ENCODE peak calls at places on chromosome 12, in eight cellular contexts. I is HepG2, Z is upper lobe of left lung, D is HCT116, H is Panc1, N is K562, A is GM23338, T is GM12878. U is an unnamed sample.

GRCh38 chr12:94699796-94700195 is 49.4 kb upstream of the TMCC3 start:
- ATAC-seq in I (no peak), Z (peak; percentile 53), D (no peak), H (no peak), N (no peak), A (no peak), T (no peak), U (no peak)

GRCh38 chr12:115114140-115114539 is 430.2 kb upstream of the TBX3 start:
- ATAC-seq in I (no peak), Z (no peak), D (no peak), H (no peak), N (no peak), A (peak; percentile 28), T (no peak), U (no peak)

GRCh38 chr12:121461048-121461447 is 61.1 kb downstream of the RNF34 start:
- ATAC-seq in I (no peak), Z (peak; percentile 46), D (no peak), H (no peak), N (no peak), A (no peak), T (peak; percentile 34), U (no peak)

GRCh38 chr12:13499008-13499407 is 302.5 kb downstream of the EMP1 start:
- ATAC-seq in I (no peak), Z (no peak), D (no peak), H (no peak), N (no peak), A (peak; percentile 81), T (no peak), U (peak; percentile 10)

GRCh38 chr12:3319723-3320492 is 171.1 kb upstream of the PRMT8 start:
- ATAC-seq in I (peak; percentile 96), Z (no peak), D (peak; percentile 59), H (no peak), N (peak; percentile 69), A (peak; percentile 70), T (no peak), U (no peak)

GRCh38 chr12:3747543-3747942 is 5.4 kb downstream of the CRACR2A start:
- ATAC-seq in I (no peak), Z (no peak), D (no peak), H (no peak), N (no peak), A (no peak), T (no peak), U (no peak)

GRCh38 chr12:59719701-59720100 is 123.9 kb downstream of the SLC16A7 start:
- ATAC-seq in I (no peak), Z (no peak), D (no peak), H (no peak), N (no peak), A (no peak), T (no peak), U (no peak)

GRCh38 chr12:46454981-46455380 is 82.4 kb upstream of the SLC38A2 start:
- ATAC-seq in I (no peak), Z (no peak), D (no peak), H (no peak), N (peak; percentile 6), A (no peak), T (no peak), U (no peak)

GRCh38 chr12:50784501-50784900 is 20.6 kb downstream of the ATF1 start:
- ATAC-seq in I (no peak), Z (no peak), D (no peak), H (no peak), N (no peak), A (no peak), T (peak; percentile 35), U (no peak)

GRCh38 chr12:123767613-123768012 is 5.5 kb downstream of the DNAH10 start:
- ATAC-seq in I (no peak), Z (no peak), D (no peak), H (no peak), N (peak; percentile 67), A (no peak), T (peak; percentile 99), U (no peak)

GRCh38 chr12:8482446-8483080 is 26.8 kb downstream of the CLEC6A start:
- ATAC-seq in I (no peak), Z (no peak), D (no peak), H (no peak), N (no peak), A (no peak), T (no peak), U (no peak)

GRCh38 chr12:1993871-1994371 is 10.3 kb downstream of the DCP1B start:
- ATAC-seq in I (peak; percentile 89), Z (no peak), D (no peak), H (no peak), N (no peak), A (no peak), T (no peak), U (peak; percentile 77)

GRCh38 chr12:115964626-115965025 is 312.9 kb downstream of the MED13L start:
- ATAC-seq in I (no peak), Z (no peak), D (no peak), H (no peak), N (no peak), A (no peak), T (no peak), U (no peak)

GRCh38 chr12:93426406-93426805 is 15.3 kb downstream of the UBE2N start:
- ATAC-seq in I (no peak), Z (no peak), D (no peak), H (no peak), N (no peak), A (no peak), T (peak; percentile 35), U (no peak)

GRCh38 chr12:100741084-100741711 is 53.4 kb upstream of the ANO4 start:
- ATAC-seq in I (no peak), Z (no peak), D (peak; percentile 75), H (no peak), N (peak; percentile 58), A (peak; percentile 37), T (peak; percentile 51), U (no peak)

GRCh38 chr12:115672506-115673080 is 604.9 kb downstream of the MED13L start:
- ATAC-seq in I (no peak), Z (no peak), D (no peak), H (no peak), N (no peak), A (no peak), T (no peak), U (no peak)

GRCh38 chr12:119230804-119231203 is 52.1 kb downstream of the HSPB8 start:
- ATAC-seq in I (no peak), Z (no peak), D (no peak), H (no peak), N (no peak), A (no peak), T (no peak), U (no peak)

GRCh38 chr12:102642199-102642598 is 161.8 kb upstream of the IGF1 start:
- ATAC-seq in I (no peak), Z (no peak), D (no peak), H (no peak), N (no peak), A (no peak), T (no peak), U (no peak)

GRCh38 chr12:89346741-89347324 is 5.5 kb downstream of the DUSP6 start:
- ATAC-seq in I (peak; percentile 20), Z (peak; percentile 43), D (peak; percentile 24), H (no peak), N (no peak), A (no peak), T (peak; percentile 8), U (peak; percentile 37)

DNA sequence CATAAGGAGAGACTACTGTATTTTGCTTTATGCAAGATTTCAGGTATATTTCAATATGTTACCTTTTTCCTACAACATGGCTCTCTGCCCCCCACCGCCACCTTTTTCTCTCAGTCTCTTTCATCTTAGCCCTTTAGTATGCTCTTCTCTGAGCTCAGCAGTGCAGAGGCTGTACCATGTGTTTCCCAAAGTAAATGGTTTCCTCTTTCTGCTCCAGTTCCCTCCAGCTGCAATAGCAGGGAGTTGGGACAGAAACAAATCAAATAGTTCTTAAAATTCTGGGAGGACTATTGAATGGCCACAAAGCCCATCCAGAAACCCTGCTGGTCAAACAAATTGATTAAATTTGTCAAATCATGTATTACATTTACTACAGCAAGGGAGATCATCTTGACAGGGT is 4.2 kb downstream of the AMN1 start:
- ATAC-seq in I (no peak), Z (no peak), D (no peak), H (no peak), N (no peak), A (no peak), T (no peak), U (no peak)
- TF ChIP-seq POLR2AphosphoS5 in I (no peak), Z (no peak), D (no peak), H (no peak), N (no peak), A (no peak), T (no peak), U (no peak)

GRCh38 chr12:105235299-105235746 is 651 bp downstream of the APPL2 start:
- ATAC-seq in I (no peak), Z (no peak), D (peak; percentile 3), H (peak; percentile 2), N (no peak), A (no peak), T (peak; percentile 16), U (no peak)
- TF ChIP-seq POLR2AphosphoS5 in I (no peak), Z (no peak), D (no peak), H (no peak), N (no peak), A (no peak), T (no peak), U (peak; percentile 4)

DNA sequence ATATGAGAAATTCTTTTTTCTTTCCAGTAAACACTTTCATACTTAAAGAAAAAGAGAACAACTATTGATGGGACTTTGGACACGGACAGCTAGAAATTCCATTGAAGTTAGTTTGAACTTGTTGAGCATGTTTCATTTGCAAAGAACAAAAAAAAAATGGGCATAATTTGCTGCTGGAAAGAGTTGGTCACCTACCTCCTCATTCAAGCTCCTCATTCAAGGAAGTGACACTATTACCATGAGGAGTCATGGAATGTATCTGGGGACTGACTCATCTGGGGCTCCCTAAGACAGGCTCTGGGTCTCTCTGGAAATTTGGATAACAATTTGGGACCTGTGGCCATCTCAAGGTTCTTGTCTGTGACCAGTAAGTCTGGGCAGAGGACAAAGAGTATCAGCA is 50.4 kb downstream of the KICS2 start:
- ATAC-seq in I (no peak), Z (no peak), D (peak; percentile 89), H (no peak), N (no peak), A (no peak), T (no peak), U (no peak)
- TF ChIP-seq POLR2AphosphoS5 in I (no peak), Z (no peak), D (peak; percentile 27), H (no peak), N (no peak), A (no peak), T (no peak), U (no peak)

GRCh38 chr12:120265203-120265482 is 387 bp downstream of the PXN start:
- ATAC-seq in I (no peak), Z (no peak), D (no peak), H (peak; percentile 45), N (no peak), A (peak; percentile 54), T (no peak), U (no peak)

GRCh38 chr12:120263725-120264040 is 1.8 kb downstream of the PXN start:
- ATAC-seq in I (no peak), Z (no peak), D (no peak), H (no peak), N (no peak), A (no peak), T (no peak), U (no peak)

GRCh38 chr12:120265483-120266179 is at the start of gene PXN:
- ATAC-seq in I (peak; percentile 80), Z (peak; percentile 95), D (peak; percentile 84), H (peak; percentile 84), N (peak; percentile 95), A (peak; percentile 75), T (peak; percentile 95), U (peak; percentile 90)

GRCh38 chr12:120264086-120264485 is 1.4 kb downstream of the PXN start:
- ATAC-seq in I (no peak), Z (no peak), D (no peak), H (no peak), N (no peak), A (peak; percentile 4), T (no peak), U (no peak)

GRCh38 chr12:120264511-120265202 is 873 bp downstream of the PXN start:
- ATAC-seq in I (peak; percentile 12), Z (no peak), D (no peak), H (peak; percentile 7), N (no peak), A (peak; percentile 13), T (no peak), U (no peak)
- TF ChIP-seq POLR2AphosphoS5 in I (no peak), Z (no peak), D (no peak), H (no peak), N (no peak), A (no peak), T (no peak), U (no peak)

U was measured in gastroesophageal sphincter.